ENCODE peak calls at places on chromosomes 3 and 15, in four cellular contexts. One of them, this sample, is unnamed. For H3K27me3, the result is how much of the 10 kb centered on the place peaks cover.

GRCh38 chr3:69741057-69741830 is 2.0 kb downstream of the MITF start:
- DNase-seq in dorsolateral prefrontal cortex: no peak
- DNase-seq in right cardiac atrium: no peak
- DNase-seq in fibroblast of lung: no peak
- DNase-seq in this sample: no peak

GRCh38 chr3:165641569-165642310 is 195.5 kb downstream of the BCHE start:
- DNase-seq in right cardiac atrium: no peak
- DNase-seq in dorsolateral prefrontal cortex: no peak
- DNase-seq in fibroblast of lung: no peak
- DNase-seq in this sample: no peak

GRCh38 chr3:179175358-179175757 is 27.2 kb downstream of the PIK3CA start:
- DNase-seq in dorsolateral prefrontal cortex: no peak
- DNase-seq in right cardiac atrium: no peak
- DNase-seq in fibroblast of lung: no peak
- DNase-seq in this sample: no peak

GRCh38 chr3:114680299-114680698 is 386.5 kb downstream of the TIGIT start:
- DNase-seq in right cardiac atrium: no peak
- DNase-seq in dorsolateral prefrontal cortex: no peak
- DNase-seq in fibroblast of lung: no peak
- DNase-seq in this sample: no peak

GRCh38 chr3:73134034-73134433 is 72.6 kb downstream of the EBLN2 start:
- DNase-seq in right cardiac atrium: no peak
- DNase-seq in dorsolateral prefrontal cortex: no peak
- DNase-seq in fibroblast of lung: no peak
- DNase-seq in this sample: no peak

GRCh38 chr15:38307251-38307650 is 54.6 kb downstream of the SPRED1 start:
- DNase-seq in fibroblast of lung: no peak
- DNase-seq in right cardiac atrium: no peak
- DNase-seq in dorsolateral prefrontal cortex: no peak
- DNase-seq in this sample: no peak

GRCh38 chr3:143298886-143299535 is 179.4 kb downstream of the CHST2 start:
- DNase-seq in fibroblast of lung: no peak
- DNase-seq in dorsolateral prefrontal cortex: no peak
- DNase-seq in right cardiac atrium: no peak
- DNase-seq in this sample: no peak

GRCh38 chr15:72474466-72474911 is 359 bp downstream of the ARIH1 start:
- DNase-seq in fibroblast of lung: no peak
- DNase-seq in dorsolateral prefrontal cortex: no peak
- DNase-seq in right cardiac atrium: no peak
- DNase-seq in this sample: no peak

GRCh38 chr15:85615930-85616329 is 178.8 kb downstream of the KLHL25 start:
- DNase-seq in dorsolateral prefrontal cortex: no peak
- DNase-seq in fibroblast of lung: peak
- DNase-seq in right cardiac atrium: no peak
- DNase-seq in this sample: no peak

GRCh38 chr3:12371525-12372140 is 82.8 kb downstream of the PPARG start:
- DNase-seq in right cardiac atrium: peak
- DNase-seq in dorsolateral prefrontal cortex: no peak
- DNase-seq in fibroblast of lung: peak
- DNase-seq in this sample: no peak

DNA sequence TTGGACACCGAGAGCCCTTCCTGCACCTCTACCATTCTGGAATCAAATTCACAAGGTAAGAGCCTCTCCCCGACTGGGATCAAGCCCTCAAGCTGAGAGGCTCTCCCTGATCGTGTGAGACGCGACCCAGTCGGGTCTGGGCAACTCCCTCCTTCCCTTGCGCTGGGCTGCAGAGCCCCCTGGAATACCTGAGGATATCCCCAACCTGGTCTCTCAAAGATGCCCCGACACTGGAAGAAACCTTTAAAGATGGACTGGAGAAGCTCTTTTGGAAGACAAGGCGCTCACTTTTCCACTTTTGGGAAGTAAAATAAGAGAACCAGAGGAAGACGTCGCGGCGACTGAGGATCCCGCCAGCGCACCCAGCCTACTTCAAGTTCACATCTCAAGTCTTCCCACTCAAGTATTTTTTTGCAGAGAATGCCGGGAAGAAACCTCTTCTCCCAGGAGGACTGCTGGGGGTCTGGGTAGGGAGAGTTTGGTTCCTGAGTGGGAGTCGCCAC is 33.8 kb downstream of the ZIC4 start:
- DNase-seq in fibroblast of lung: no peak
- DNase-seq in right cardiac atrium: no peak
- DNase-seq in dorsolateral prefrontal cortex: no peak
- DNase-seq in this sample: no peak
- H3K27me3 ChIP-seq in fibroblast of lung: half or more
- H3K27me3 ChIP-seq in right cardiac atrium: under half
- H3K27me3 ChIP-seq in dorsolateral prefrontal cortex: half or more
- H3K27me3 ChIP-seq in this sample: half or more

GRCh38 chr15:64369078-64369607 is 12.1 kb downstream of the PCLAF start:
- DNase-seq in fibroblast of lung: peak
- DNase-seq in right cardiac atrium: no peak
- DNase-seq in dorsolateral prefrontal cortex: no peak
- DNase-seq in this sample: peak

DNA sequence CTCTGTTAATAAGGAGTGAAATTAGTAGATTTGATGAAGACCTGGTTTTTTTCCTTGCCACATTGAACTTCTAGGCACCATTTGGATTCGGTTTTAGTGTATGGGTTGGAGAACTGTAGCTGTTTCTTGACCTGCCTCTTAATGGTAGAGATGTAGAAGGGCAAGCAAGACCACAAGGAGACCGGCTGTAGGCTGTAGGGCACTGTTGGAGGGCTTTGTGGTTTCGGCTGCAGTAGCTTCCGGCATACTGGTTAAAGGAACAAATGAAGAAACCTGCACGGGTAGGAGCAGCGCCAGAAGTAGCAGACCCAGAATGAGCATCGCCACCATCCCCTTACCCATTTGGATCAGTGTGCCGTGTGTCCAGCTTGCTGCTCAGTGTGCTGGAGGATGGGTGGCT is 7.9 kb downstream of the PCLAF start:
- DNase-seq in dorsolateral prefrontal cortex: no peak
- DNase-seq in right cardiac atrium: no peak
- DNase-seq in fibroblast of lung: no peak
- DNase-seq in this sample: no peak
- H3K27me3 ChIP-seq in dorsolateral prefrontal cortex: under half
- H3K27me3 ChIP-seq in right cardiac atrium: under half
- H3K27me3 ChIP-seq in fibroblast of lung: under half
- H3K27me3 ChIP-seq in this sample: under half

GRCh38 chr15:96947830-96948229 is 617.3 kb downstream of the NR2F2 start:
- DNase-seq in right cardiac atrium: no peak
- DNase-seq in dorsolateral prefrontal cortex: no peak
- DNase-seq in fibroblast of lung: peak
- DNase-seq in this sample: no peak
- H3K27me3 ChIP-seq in right cardiac atrium: under half
- H3K27me3 ChIP-seq in dorsolateral prefrontal cortex: under half
- H3K27me3 ChIP-seq in fibroblast of lung: under half
- H3K27me3 ChIP-seq in this sample: under half

DNA sequence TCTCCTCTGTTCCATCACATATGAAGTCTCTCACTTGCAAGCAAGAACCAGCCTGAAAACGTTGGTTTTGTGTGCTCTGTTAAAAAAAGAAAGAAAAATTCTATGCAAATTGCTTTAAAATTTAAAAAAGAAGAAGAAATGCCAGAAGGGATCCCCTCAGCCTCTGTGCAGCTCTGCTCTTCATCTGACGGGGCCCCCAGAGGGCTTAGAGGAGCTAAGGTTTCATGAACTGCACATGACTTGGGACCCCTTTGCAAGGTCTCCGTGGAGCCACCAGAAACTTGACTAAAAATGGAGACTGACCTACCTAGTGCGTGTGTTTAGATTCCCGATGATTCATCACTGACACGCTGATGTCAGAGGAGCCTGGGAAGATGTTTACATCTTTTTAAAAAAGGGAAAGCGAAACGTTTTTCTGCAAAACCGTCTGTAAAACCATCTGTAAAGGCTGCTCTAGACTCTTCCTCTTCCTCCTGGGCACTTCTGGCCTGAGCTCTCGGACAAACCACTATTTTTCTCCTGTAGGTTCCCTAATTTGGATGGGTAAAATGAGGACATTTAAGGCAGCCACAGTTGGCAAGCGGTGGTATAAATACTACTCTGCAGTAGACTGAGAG is 67.1 kb upstream of the POLG start:
- DNase-seq in right cardiac atrium: no peak
- DNase-seq in fibroblast of lung: peak
- DNase-seq in dorsolateral prefrontal cortex: no peak
- DNase-seq in this sample: no peak
- H3K27me3 ChIP-seq in right cardiac atrium: under half
- H3K27me3 ChIP-seq in fibroblast of lung: under half
- H3K27me3 ChIP-seq in dorsolateral prefrontal cortex: under half
- H3K27me3 ChIP-seq in this sample: half or more

GRCh38 chr15:77667835-77668234 is 35.1 kb upstream of the LINGO1 start:
- DNase-seq in dorsolateral prefrontal cortex: no peak
- DNase-seq in fibroblast of lung: no peak
- DNase-seq in right cardiac atrium: no peak
- DNase-seq in this sample: no peak
- H3K27me3 ChIP-seq in dorsolateral prefrontal cortex: under half
- H3K27me3 ChIP-seq in fibroblast of lung: under half
- H3K27me3 ChIP-seq in right cardiac atrium: under half
- H3K27me3 ChIP-seq in this sample: under half

DNA sequence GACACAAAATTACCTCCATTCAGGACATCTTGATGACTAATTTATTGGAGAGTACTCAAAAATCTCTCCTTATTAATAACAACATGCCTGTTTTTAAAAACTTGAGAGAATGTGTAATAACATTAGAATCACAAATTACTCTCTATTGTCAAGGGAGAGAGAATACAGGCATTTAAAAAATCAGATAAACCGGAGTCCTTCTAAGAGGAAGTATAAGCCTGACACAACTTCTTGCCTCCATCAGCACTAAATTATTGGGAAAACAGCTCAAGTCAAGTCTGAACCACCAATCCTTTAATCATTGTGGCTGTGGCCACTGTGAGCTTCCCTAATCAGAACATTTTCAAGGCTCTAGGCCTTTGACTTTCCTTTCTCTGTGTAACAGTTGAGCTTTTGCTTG is 38.0 kb downstream of the SSR3 start:
- DNase-seq in fibroblast of lung: no peak
- DNase-seq in dorsolateral prefrontal cortex: no peak
- DNase-seq in right cardiac atrium: no peak
- DNase-seq in this sample: no peak
- H3K27me3 ChIP-seq in fibroblast of lung: under half
- H3K27me3 ChIP-seq in dorsolateral prefrontal cortex: under half
- H3K27me3 ChIP-seq in right cardiac atrium: under half
- H3K27me3 ChIP-seq in this sample: under half

GRCh38 chr15:89428246-89428645 is 68.1 kb downstream of the RHCG start:
- DNase-seq in fibroblast of lung: no peak
- DNase-seq in dorsolateral prefrontal cortex: no peak
- DNase-seq in right cardiac atrium: no peak
- DNase-seq in this sample: no peak

GRCh38 chr15:89423981-89424380 is 72.4 kb downstream of the RHCG start:
- DNase-seq in fibroblast of lung: no peak
- DNase-seq in right cardiac atrium: no peak
- DNase-seq in dorsolateral prefrontal cortex: no peak
- DNase-seq in this sample: no peak

GRCh38 chr15:89429986-89430385 is 66.4 kb downstream of the RHCG start:
- DNase-seq in dorsolateral prefrontal cortex: no peak
- DNase-seq in fibroblast of lung: no peak
- DNase-seq in right cardiac atrium: no peak
- DNase-seq in this sample: no peak

GRCh38 chr15:89429023-89429422 is 67.4 kb downstream of the RHCG start:
- DNase-seq in dorsolateral prefrontal cortex: no peak
- DNase-seq in right cardiac atrium: no peak
- DNase-seq in fibroblast of lung: no peak
- DNase-seq in this sample: no peak

GRCh38 chr15:89426500-89426899 is 69.9 kb downstream of the RHCG start:
- DNase-seq in dorsolateral prefrontal cortex: no peak
- DNase-seq in fibroblast of lung: no peak
- DNase-seq in right cardiac atrium: no peak
- DNase-seq in this sample: no peak
- H3K27me3 ChIP-seq in dorsolateral prefrontal cortex: under half
- H3K27me3 ChIP-seq in fibroblast of lung: under half
- H3K27me3 ChIP-seq in right cardiac atrium: under half
- H3K27me3 ChIP-seq in this sample: under half

DNA sequence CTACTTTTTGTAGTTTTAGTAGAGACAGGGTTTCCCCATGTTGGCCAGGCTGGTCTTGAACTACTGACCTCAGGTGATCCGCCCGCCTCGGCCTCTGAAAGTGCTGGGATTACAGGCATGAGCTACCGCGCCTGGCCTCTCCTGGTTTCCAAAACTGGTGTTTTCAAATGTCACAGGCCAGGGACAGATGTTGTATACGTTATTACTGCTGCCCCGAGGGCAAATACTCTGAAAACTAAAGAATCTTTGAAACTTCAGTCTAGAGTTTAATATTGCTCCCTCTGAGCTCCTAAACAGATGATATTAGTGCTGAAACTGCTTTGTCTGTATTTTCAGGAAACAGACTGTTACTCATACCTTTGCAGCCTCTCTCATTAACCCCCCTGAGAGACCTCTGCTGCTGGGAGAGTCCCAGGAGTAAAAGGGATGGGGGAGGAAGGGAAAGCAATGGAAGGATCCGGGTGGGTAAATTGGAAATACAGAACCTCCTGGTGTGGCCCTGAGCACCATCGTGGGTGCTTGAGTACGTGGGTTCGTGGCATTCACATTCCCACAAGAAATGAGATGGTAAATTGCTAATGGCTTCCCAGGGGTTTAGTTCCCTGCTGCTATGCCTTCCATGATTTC is 96.3 kb upstream of the IGF1R start:
- DNase-seq in fibroblast of lung: no peak
- DNase-seq in dorsolateral prefrontal cortex: no peak
- DNase-seq in right cardiac atrium: no peak
- DNase-seq in this sample: no peak
- H3K27me3 ChIP-seq in fibroblast of lung: under half
- H3K27me3 ChIP-seq in dorsolateral prefrontal cortex: under half
- H3K27me3 ChIP-seq in right cardiac atrium: under half
- H3K27me3 ChIP-seq in this sample: under half

This sample was measured in adrenal gland.